ENCODE peak calls at places on chromosomes 1 and 21, in seven cellular contexts. One of them, this sample, is unnamed.
A peak's percentile ranks its signal among the peaks of the same experiment; 100 is the strongest.

GRCh38 chr1:16260814-16261213 is 23.8 kb upstream of the CPLANE2 start:
- DNase-seq in heart left ventricle: no peak
- DNase-seq in left ventricle myocardium inferior: no peak
- DNase-seq in GM20000: no peak
- DNase-seq in GM12865: no peak
- DNase-seq in astrocyte: peak; percentile 77
- DNase-seq in omental fat pad: no peak
- DNase-seq in this sample: no peak

GRCh38 chr21:43600642-43601397 is 58.5 kb downstream of the HSF2BP start:
- DNase-seq in heart left ventricle: no peak
- DNase-seq in left ventricle myocardium inferior: no peak
- DNase-seq in GM20000: no peak
- DNase-seq in GM12865: no peak
- DNase-seq in astrocyte: peak; percentile 98
- DNase-seq in omental fat pad: no peak
- DNase-seq in this sample: no peak

GRCh38 chr1:177472567-177472966 is 301.8 kb downstream of the BRINP2 start:
- DNase-seq in heart left ventricle: no peak
- DNase-seq in left ventricle myocardium inferior: no peak
- DNase-seq in GM20000: no peak
- DNase-seq in GM12865: no peak
- DNase-seq in astrocyte: no peak
- DNase-seq in omental fat pad: no peak
- DNase-seq in this sample: no peak

GRCh38 chr1:27656157-27656893 is 15.7 kb downstream of the IFI6 start:
- DNase-seq in heart left ventricle: peak; percentile 80
- DNase-seq in left ventricle myocardium inferior: peak; percentile 69
- DNase-seq in GM20000: no peak
- DNase-seq in GM12865: peak; percentile 55
- DNase-seq in astrocyte: peak; percentile 63
- DNase-seq in omental fat pad: no peak
- DNase-seq in this sample: no peak

GRCh38 chr1:225612265-225612664 is 40.7 kb downstream of the ENAH start:
- DNase-seq in heart left ventricle: no peak
- DNase-seq in left ventricle myocardium inferior: no peak
- DNase-seq in GM20000: no peak
- DNase-seq in GM12865: no peak
- DNase-seq in astrocyte: no peak
- DNase-seq in omental fat pad: no peak
- DNase-seq in this sample: no peak

GRCh38 chr1:239909894-239910293 is 181.8 kb upstream of the FMN2 start:
- DNase-seq in heart left ventricle: no peak
- DNase-seq in left ventricle myocardium inferior: no peak
- DNase-seq in GM20000: no peak
- DNase-seq in GM12865: no peak
- DNase-seq in astrocyte: peak; percentile 37
- DNase-seq in omental fat pad: no peak
- DNase-seq in this sample: no peak

GRCh38 chr21:34213959-34214358 is 140.6 kb downstream of the MRPS6 start:
- DNase-seq in heart left ventricle: no peak
- DNase-seq in left ventricle myocardium inferior: no peak
- DNase-seq in GM20000: no peak
- DNase-seq in GM12865: no peak
- DNase-seq in astrocyte: no peak
- DNase-seq in omental fat pad: no peak
- DNase-seq in this sample: no peak

GRCh38 chr1:153563339-153563952 is 2.2 kb downstream of the S100A2 start:
- DNase-seq in heart left ventricle: no peak
- DNase-seq in left ventricle myocardium inferior: no peak
- DNase-seq in GM20000: no peak
- DNase-seq in GM12865: no peak
- DNase-seq in astrocyte: no peak
- DNase-seq in omental fat pad: no peak
- DNase-seq in this sample: no peak

GRCh38 chr1:85816606-85817005 is 108.4 kb upstream of the ZNHIT6 start:
- DNase-seq in heart left ventricle: no peak
- DNase-seq in left ventricle myocardium inferior: no peak
- DNase-seq in GM20000: no peak
- DNase-seq in GM12865: no peak
- DNase-seq in astrocyte: no peak
- DNase-seq in omental fat pad: no peak
- DNase-seq in this sample: no peak

GRCh38 chr1:53107090-53107489 is 35.3 kb downstream of the SLC1A7 start:
- DNase-seq in heart left ventricle: no peak
- DNase-seq in left ventricle myocardium inferior: no peak
- DNase-seq in GM20000: no peak
- DNase-seq in GM12865: no peak
- DNase-seq in astrocyte: no peak
- DNase-seq in omental fat pad: no peak
- DNase-seq in this sample: no peak

GRCh38 chr1:173554089-173554488 is 48.8 kb downstream of the SLC9C2 start:
- DNase-seq in heart left ventricle: no peak
- DNase-seq in left ventricle myocardium inferior: no peak
- DNase-seq in GM20000: no peak
- DNase-seq in GM12865: no peak
- DNase-seq in astrocyte: no peak
- DNase-seq in omental fat pad: no peak
- DNase-seq in this sample: no peak

GRCh38 chr1:84833198-84833597 is 59.8 kb downstream of the LPAR3 start:
- DNase-seq in heart left ventricle: no peak
- DNase-seq in left ventricle myocardium inferior: no peak
- DNase-seq in GM20000: no peak
- DNase-seq in GM12865: no peak
- DNase-seq in astrocyte: no peak
- DNase-seq in omental fat pad: no peak
- DNase-seq in this sample: no peak

GRCh38 chr1:77438239-77438913 is 156.6 kb downstream of the AK5 start:
- DNase-seq in heart left ventricle: no peak
- DNase-seq in left ventricle myocardium inferior: no peak
- DNase-seq in GM20000: no peak
- DNase-seq in GM12865: no peak
- DNase-seq in astrocyte: peak; percentile 78
- DNase-seq in omental fat pad: no peak
- DNase-seq in this sample: no peak

GRCh38 chr21:45579383-45580180 is 37.3 kb upstream of the SLC19A1 start:
- DNase-seq in heart left ventricle: no peak
- DNase-seq in left ventricle myocardium inferior: peak; percentile 5
- DNase-seq in GM20000: no peak
- DNase-seq in GM12865: no peak
- DNase-seq in astrocyte: no peak
- DNase-seq in omental fat pad: peak; percentile 5
- DNase-seq in this sample: no peak

GRCh38 chr1:86872086-86872485 is 41.8 kb downstream of the SELENOF start:
- DNase-seq in heart left ventricle: no peak
- DNase-seq in left ventricle myocardium inferior: no peak
- DNase-seq in GM20000: no peak
- DNase-seq in GM12865: no peak
- DNase-seq in astrocyte: peak; percentile 17
- DNase-seq in omental fat pad: no peak
- DNase-seq in this sample: no peak

GRCh38 chr1:65021792-65022191 is 55.4 kb upstream of the JAK1 start:
- DNase-seq in heart left ventricle: no peak
- DNase-seq in left ventricle myocardium inferior: no peak
- DNase-seq in GM20000: no peak
- DNase-seq in GM12865: no peak
- DNase-seq in astrocyte: no peak
- DNase-seq in omental fat pad: no peak
- DNase-seq in this sample: no peak

GRCh38 chr1:116764906-116765862 is 11.0 kb downstream of the CD2 start:
- DNase-seq in heart left ventricle: no peak
- DNase-seq in left ventricle myocardium inferior: no peak
- DNase-seq in GM20000: no peak
- DNase-seq in GM12865: no peak
- DNase-seq in astrocyte: no peak
- DNase-seq in omental fat pad: no peak
- DNase-seq in this sample: no peak

GRCh38 chr1:116764466-116764896 is 10.3 kb downstream of the CD2 start:
- DNase-seq in heart left ventricle: no peak
- DNase-seq in left ventricle myocardium inferior: no peak
- DNase-seq in GM20000: no peak
- DNase-seq in GM12865: peak; percentile 89
- DNase-seq in astrocyte: no peak
- DNase-seq in omental fat pad: no peak
- DNase-seq in this sample: peak; percentile 85

GRCh38 chr1:116763116-116763786 is 9.0 kb downstream of the CD2 start:
- DNase-seq in heart left ventricle: no peak
- DNase-seq in left ventricle myocardium inferior: no peak
- DNase-seq in GM20000: no peak
- DNase-seq in GM12865: peak; percentile 68
- DNase-seq in astrocyte: no peak
- DNase-seq in omental fat pad: no peak
- DNase-seq in this sample: peak; percentile 86

GRCh38 chr1:116762781-116763115 is 8.5 kb downstream of the CD2 start:
- DNase-seq in heart left ventricle: no peak
- DNase-seq in left ventricle myocardium inferior: no peak
- DNase-seq in GM20000: no peak
- DNase-seq in GM12865: peak; percentile 63
- DNase-seq in astrocyte: no peak
- DNase-seq in omental fat pad: no peak
- DNase-seq in this sample: peak; percentile 59

DNA sequence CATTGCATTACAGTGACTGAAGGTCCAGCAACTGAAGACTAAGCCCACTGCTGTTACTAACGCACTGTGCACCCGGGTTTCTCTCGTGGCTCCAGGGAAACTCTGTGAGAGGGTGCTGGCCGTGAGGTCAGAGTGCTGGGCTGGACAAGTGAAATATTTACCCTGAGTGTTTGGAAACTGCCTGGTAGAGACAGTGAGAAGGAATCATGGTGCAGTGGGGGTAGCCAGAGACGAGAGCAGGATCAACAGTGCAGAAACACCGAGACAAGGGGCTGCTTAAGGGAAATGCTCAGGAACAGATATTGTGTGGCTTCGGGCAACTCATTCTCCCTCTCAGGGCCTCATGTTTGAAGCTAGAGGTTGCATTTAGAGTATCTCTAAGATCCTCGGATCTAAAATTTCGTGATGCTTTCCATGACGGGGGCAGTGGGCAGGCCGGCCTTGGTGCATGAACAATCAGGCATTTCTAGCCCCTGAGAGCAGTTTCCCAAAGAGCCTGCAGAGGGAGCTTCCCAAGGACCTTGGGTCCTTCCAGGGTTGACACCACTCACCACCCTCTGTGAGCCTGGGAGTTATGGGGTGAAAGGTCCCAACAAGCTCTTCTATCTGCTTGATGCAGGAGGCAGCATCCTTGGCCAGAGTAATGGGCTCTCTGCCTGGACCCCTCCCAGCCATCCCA is 9.7 kb downstream of the CD2 start:
- DNase-seq in heart left ventricle: no peak
- DNase-seq in left ventricle myocardium inferior: no peak
- DNase-seq in GM20000: no peak
- DNase-seq in GM12865: peak; percentile 66
- DNase-seq in astrocyte: no peak
- DNase-seq in omental fat pad: no peak
- DNase-seq in this sample: peak; percentile 86
- TF ChIP-seq CTCF in heart left ventricle: peak; percentile 25
- TF ChIP-seq CTCF in left ventricle myocardium inferior: peak; percentile 58
- TF ChIP-seq CTCF in GM20000: no peak
- TF ChIP-seq CTCF in GM12865: peak; percentile 51
- TF ChIP-seq CTCF in astrocyte: peak; percentile 35
- TF ChIP-seq CTCF in omental fat pad: no peak
- TF ChIP-seq CTCF in this sample: peak; percentile 39

GRCh38 chr1:156480015-156480368 is 20.6 kb downstream of the MEF2D start:
- DNase-seq in heart left ventricle: no peak
- DNase-seq in left ventricle myocardium inferior: no peak
- DNase-seq in GM20000: no peak
- DNase-seq in GM12865: no peak
- DNase-seq in astrocyte: no peak
- DNase-seq in omental fat pad: no peak
- DNase-seq in this sample: no peak
- TF ChIP-seq CTCF in heart left ventricle: no peak
- TF ChIP-seq CTCF in left ventricle myocardium inferior: peak; percentile 40
- TF ChIP-seq CTCF in GM20000: no peak
- TF ChIP-seq CTCF in GM12865: peak; percentile 8
- TF ChIP-seq CTCF in astrocyte: no peak
- TF ChIP-seq CTCF in omental fat pad: no peak
- TF ChIP-seq CTCF in this sample: no peak

GRCh38 chr1:117683571-117684285 is 77.9 kb downstream of the TENT5C start:
- DNase-seq in heart left ventricle: no peak
- DNase-seq in left ventricle myocardium inferior: peak; percentile 33
- DNase-seq in GM20000: no peak
- DNase-seq in GM12865: no peak
- DNase-seq in astrocyte: peak; percentile 83
- DNase-seq in omental fat pad: no peak
- DNase-seq in this sample: no peak
- TF ChIP-seq CTCF in heart left ventricle: no peak
- TF ChIP-seq CTCF in left ventricle myocardium inferior: no peak
- TF ChIP-seq CTCF in GM20000: no peak
- TF ChIP-seq CTCF in GM12865: no peak
- TF ChIP-seq CTCF in astrocyte: no peak
- TF ChIP-seq CTCF in omental fat pad: no peak
- TF ChIP-seq CTCF in this sample: no peak

GRCh38 chr1:150626150-150626549 is 3.3 kb downstream of the ENSA start:
- DNase-seq in heart left ventricle: no peak
- DNase-seq in left ventricle myocardium inferior: no peak
- DNase-seq in GM20000: no peak
- DNase-seq in GM12865: no peak
- DNase-seq in astrocyte: no peak
- DNase-seq in omental fat pad: no peak
- DNase-seq in this sample: no peak

GRCh38 chr1:150619576-150620509 is 9.6 kb downstream of the ENSA start:
- DNase-seq in heart left ventricle: no peak
- DNase-seq in left ventricle myocardium inferior: no peak
- DNase-seq in GM20000: no peak
- DNase-seq in GM12865: no peak
- DNase-seq in astrocyte: peak; percentile 67
- DNase-seq in omental fat pad: no peak
- DNase-seq in this sample: no peak

GRCh38 chr1:150620919-150621318 is 8.5 kb downstream of the ENSA start:
- DNase-seq in heart left ventricle: no peak
- DNase-seq in left ventricle myocardium inferior: no peak
- DNase-seq in GM20000: no peak
- DNase-seq in GM12865: no peak
- DNase-seq in astrocyte: no peak
- DNase-seq in omental fat pad: no peak
- DNase-seq in this sample: no peak

GRCh38 chr1:150621497-150622113 is 7.8 kb downstream of the ENSA start:
- DNase-seq in heart left ventricle: no peak
- DNase-seq in left ventricle myocardium inferior: no peak
- DNase-seq in GM20000: peak; percentile 46
- DNase-seq in GM12865: peak; percentile 81
- DNase-seq in astrocyte: peak; percentile 46
- DNase-seq in omental fat pad: no peak
- DNase-seq in this sample: peak; percentile 77

DNA sequence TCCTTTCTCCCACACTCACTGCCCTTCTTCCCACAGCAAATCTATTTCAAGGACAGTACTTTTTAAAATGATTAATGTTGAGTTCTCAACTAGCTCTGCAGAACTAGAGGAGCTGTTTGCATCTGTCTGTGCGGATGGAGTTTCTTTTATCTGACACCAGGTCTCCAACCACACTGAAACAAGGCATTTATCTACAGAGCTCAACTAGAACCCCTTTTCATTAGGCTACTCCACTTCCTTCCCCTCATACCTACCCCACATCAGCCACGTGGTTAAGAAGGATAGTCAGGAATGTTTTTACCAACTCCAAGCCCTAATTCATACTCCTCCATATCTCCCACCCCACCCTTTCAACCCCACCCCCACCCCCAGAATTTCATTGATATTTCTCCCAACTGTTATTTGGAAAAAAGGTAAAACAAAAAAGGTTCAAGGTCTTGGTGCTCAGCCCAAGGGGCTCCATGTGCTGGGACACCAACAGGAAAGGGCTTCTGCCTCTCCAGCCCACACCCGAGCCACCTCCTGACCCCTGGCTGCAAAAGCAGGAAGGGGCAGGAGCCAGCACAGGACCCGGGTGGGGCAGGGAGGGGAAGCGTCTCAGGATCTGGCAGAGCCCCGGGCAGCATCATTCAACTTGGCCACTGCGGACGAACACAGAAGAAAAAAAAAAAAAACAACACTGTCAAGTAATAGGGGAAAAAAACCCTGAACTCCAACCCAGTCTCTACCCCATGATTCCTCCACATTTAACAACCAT is 7.0 kb downstream of the ENSA start:
- DNase-seq in heart left ventricle: peak; percentile 73
- DNase-seq in left ventricle myocardium inferior: peak; percentile 59
- DNase-seq in GM20000: peak; percentile 23
- DNase-seq in GM12865: peak; percentile 47
- DNase-seq in astrocyte: no peak
- DNase-seq in omental fat pad: no peak
- DNase-seq in this sample: no peak
- TF ChIP-seq CTCF in heart left ventricle: no peak
- TF ChIP-seq CTCF in left ventricle myocardium inferior: peak; percentile 28
- TF ChIP-seq CTCF in GM20000: no peak
- TF ChIP-seq CTCF in GM12865: no peak
- TF ChIP-seq CTCF in astrocyte: no peak
- TF ChIP-seq CTCF in omental fat pad: no peak
- TF ChIP-seq CTCF in this sample: no peak